ENCODE peak calls at places on chromosomes 3 and 15, in eight cellular contexts. O is sigmoid colon, H is gastrocnemius medialis, F is endothelial cell of umbilical vein, N is Peyer's patch, B is adrenal gland, Q is heart left ventricle, J is A549. E is an unnamed sample.

GRCh38 chr3:180059351-180059750 is 22.6 kb upstream of the PEX5L start:
- DNase-seq in N (no peak), J (no peak), H (no peak), B (no peak), Q (no peak), O (no peak), F (no peak), E (no peak)

GRCh38 chr3:109330405-109330804 is 6.9 kb downstream of the DPPA4 start:
- DNase-seq in H (no peak), N (no peak), O (no peak), F (no peak), B (no peak), J (no peak), Q (no peak), E (no peak)

GRCh38 chr3:177131927-177132636 is 65.2 kb downstream of the TBL1XR1 start:
- DNase-seq in H (no peak), N (no peak), F (no peak), J (no peak), Q (no peak), O (no peak), B (no peak), E (no peak)

GRCh38 chr3:23019596-23020300 is 183.4 kb upstream of the UBE2E2 start:
- DNase-seq in B (no peak), F (no peak), J (no peak), O (no peak), Q (no peak), H (no peak), N (no peak), E (no peak)

GRCh38 chr15:91855684-91856553 is 2.4 kb downstream of the SLCO3A1 start:
- DNase-seq in O (no peak), Q (no peak), N (no peak), J (peak; percentile 64), H (no peak), F (no peak), B (no peak), E (no peak)

GRCh38 chr15:70252936-70253280 is 155.2 kb upstream of the TLE3 start:
- DNase-seq in B (no peak), J (no peak), H (no peak), Q (no peak), O (peak; percentile 52), N (no peak), F (no peak), E (no peak)

GRCh38 chr3:128416578-128417150 is 50.0 kb downstream of the DNAJB8 start:
- DNase-seq in J (peak; percentile 72), O (no peak), H (no peak), Q (no peak), N (no peak), B (no peak), F (no peak), E (no peak)

GRCh38 chr15:81184188-81184587 is 12.5 kb upstream of the IL16 start:
- DNase-seq in F (no peak), B (no peak), O (peak; percentile 77), N (no peak), H (peak; percentile 19), Q (no peak), J (no peak), E (no peak)

GRCh38 chr3:138331143-138331894 is 1.7 kb upstream of the NME9 start:
- DNase-seq in B (no peak), F (no peak), H (peak; percentile 74), J (peak; percentile 28), Q (no peak), N (no peak), O (no peak), E (no peak)

GRCh38 chr3:66423791-66424190 is 77.0 kb downstream of the LRIG1 start:
- DNase-seq in B (no peak), F (no peak), Q (no peak), N (no peak), H (no peak), J (no peak), O (peak; percentile 88), E (no peak)

GRCh38 chr3:115141018-115141757 is 5.9 kb downstream of the ZBTB20 start:
- DNase-seq in N (no peak), J (no peak), B (no peak), H (no peak), Q (no peak), F (no peak), O (no peak), E (no peak)

GRCh38 chr3:124529826-124530571 is 200.3 kb upstream of the UMPS start:
- DNase-seq in N (no peak), Q (no peak), B (no peak), J (peak; percentile 25), H (no peak), O (no peak), F (peak; percentile 15), E (no peak)

GRCh38 chr15:84681822-84682221 is 23.8 kb upstream of the NMB start:
- DNase-seq in F (peak; percentile 18), Q (no peak), H (no peak), J (no peak), O (no peak), B (no peak), N (no peak), E (no peak)

GRCh38 chr15:92817339-92817886 is 82.7 kb upstream of the CHD2 start:
- DNase-seq in J (no peak), N (peak; percentile 51), Q (no peak), H (no peak), B (no peak), O (no peak), F (no peak), E (no peak)

GRCh38 chr3:69665026-69665739 is 74.1 kb upstream of the MITF start:
- DNase-seq in B (no peak), F (peak; percentile 86), O (no peak), N (no peak), H (no peak), Q (peak; percentile 55), J (peak; percentile 75), E (no peak)

GRCh38 chr15:31346367-31347066 is 19.9 kb downstream of the KLF13 start:
- DNase-seq in Q (no peak), H (no peak), B (no peak), J (no peak), O (no peak), N (peak; percentile 67), F (no peak), E (no peak)
- TF ChIP-seq POLR2A in Q (no peak), H (no peak), B (no peak), J (no peak), O (no peak), N (no peak), F (no peak), E (no peak)

GRCh38 chr3:194486540-194487288 is at the start of gene ATP13A3:
- DNase-seq in F (peak; percentile 87), J (peak; percentile 84), H (peak; percentile 79), O (peak; percentile 95), N (peak; percentile 91), B (peak; percentile 89), Q (peak; percentile 90), E (peak; percentile 91)
- TF ChIP-seq POLR2A in F (peak; percentile 81), J (peak; percentile 74), H (peak; percentile 86), O (peak; percentile 63), N (peak; percentile 85), B (peak; percentile 91), Q (peak; percentile 91), E (peak; percentile 69)

DNA sequence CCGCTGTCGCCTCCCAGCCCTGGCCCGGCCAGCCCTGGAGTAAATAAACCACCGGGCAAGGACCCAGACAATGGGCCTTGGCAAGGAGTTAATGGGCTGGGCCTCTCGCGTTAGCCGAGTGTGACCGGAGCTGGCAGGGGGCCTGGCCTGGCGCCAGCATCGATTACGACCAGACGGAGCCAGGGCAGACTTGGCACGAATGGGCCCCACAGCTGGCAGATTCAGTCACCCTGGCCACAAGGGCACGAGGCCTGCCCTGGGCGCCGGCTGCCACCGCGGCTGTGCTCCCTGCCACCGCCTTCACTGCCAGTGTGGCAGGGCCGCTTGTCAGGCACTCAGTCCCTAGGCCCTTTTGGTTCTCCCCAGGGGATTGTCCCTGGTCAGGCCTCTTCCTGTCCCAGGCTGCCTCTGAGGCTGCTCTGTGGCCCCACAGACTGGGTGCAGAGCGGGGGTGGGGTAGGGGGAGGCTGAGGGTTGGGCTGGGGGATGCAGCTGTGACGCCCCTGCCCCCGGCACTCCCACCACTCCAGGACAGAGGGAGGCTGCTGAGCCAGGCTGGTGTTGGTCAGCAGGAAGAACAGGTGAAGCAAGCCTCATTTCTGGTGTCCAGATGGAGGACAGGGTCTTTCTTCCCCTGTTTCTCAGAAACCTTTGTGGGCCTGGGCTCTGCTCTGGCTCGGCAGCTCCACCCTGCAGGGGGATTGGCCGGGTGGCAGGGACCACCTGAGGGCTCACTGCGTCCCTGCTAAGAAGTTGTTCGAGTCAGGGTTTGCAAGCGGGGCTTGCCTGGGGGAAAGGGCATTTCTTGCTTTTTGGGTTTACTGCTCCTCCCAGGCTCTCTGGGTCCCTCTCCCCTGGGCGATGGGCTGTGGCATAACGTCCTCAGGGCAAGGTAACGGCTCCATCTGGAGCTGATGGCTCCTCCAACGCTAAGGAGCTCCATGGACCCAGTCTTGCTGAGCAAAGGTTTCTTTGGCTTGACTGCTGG is 30.5 kb upstream of the SRP14 start:
- DNase-seq in J (peak; percentile 84), Q (peak; percentile 96), N (peak; percentile 77), F (peak; percentile 88), B (peak; percentile 98), H (peak; percentile 93), O (peak; percentile 94), E (peak; percentile 78)
- TF ChIP-seq POLR2A in J (no peak), Q (no peak), N (peak; percentile 20), F (no peak), B (peak; percentile 62), H (no peak), O (no peak), E (peak; percentile 66)

DNA sequence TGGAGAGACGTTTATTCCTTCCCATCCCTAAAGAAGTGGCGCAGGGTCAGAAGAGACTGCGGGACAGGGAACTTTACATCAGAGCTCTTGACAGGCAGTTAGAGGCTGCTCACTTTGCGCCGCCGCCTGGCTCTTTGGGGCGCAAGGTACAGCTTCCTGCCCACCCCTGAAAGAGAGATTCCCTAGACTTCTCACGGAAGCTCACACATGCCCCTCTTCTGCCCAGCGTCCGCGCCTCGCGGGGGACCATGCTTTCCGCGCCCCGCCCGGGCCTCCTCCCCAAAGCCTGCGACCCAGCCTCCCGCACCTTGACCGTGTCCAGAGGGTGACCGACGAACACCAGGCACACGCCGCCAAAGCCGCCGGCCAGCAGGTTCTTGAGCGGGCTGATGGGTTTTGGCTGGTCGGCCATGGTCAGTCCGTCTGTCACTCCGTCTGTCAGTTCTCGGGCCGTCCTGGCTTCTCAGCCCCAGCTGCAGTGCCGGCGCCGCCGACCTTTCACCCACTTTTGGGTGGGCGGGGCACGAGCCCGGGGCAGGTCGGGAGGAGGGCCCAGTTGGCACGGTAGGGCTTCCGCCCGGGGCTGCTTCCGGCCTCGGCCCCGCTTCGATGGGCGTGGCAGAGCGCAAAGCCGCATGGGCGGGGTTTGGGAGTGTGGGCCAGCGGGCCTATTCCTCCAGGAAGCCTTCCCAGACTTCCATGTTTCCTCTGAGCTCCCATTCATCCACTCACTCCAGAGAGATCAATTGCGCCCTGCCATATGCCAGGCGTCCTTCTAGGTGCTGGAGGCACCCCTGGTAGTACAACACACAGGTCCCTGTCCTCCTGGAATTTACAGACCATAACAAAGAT is at the start of gene SLC25A20:
- DNase-seq in H (peak; percentile 68), F (peak; percentile 80), O (peak; percentile 95), B (peak; percentile 91), J (peak; percentile 87), N (peak; percentile 91), Q (peak; percentile 96), E (peak; percentile 90)
- TF ChIP-seq POLR2A in H (no peak), F (peak; percentile 31), O (no peak), B (peak; percentile 28), J (no peak), N (peak; percentile 84), Q (peak; percentile 78), E (peak; percentile 33)

GRCh38 chr3:49017978-49018706 is at the start of gene DALRD3:
- DNase-seq in O (peak; percentile 81), J (peak; percentile 72), H (no peak), B (peak; percentile 58), N (peak; percentile 73), Q (peak; percentile 72), F (peak; percentile 68), E (peak; percentile 83)
- TF ChIP-seq POLR2A in O (peak; percentile 62), J (peak; percentile 40), H (peak; percentile 26), B (peak; percentile 56), N (peak; percentile 59), Q (peak; percentile 67), F (peak; percentile 70), E (peak; percentile 36)

GRCh38 chr3:183253961-183254815 is 1.1 kb downstream of the B3GNT5 start:
- DNase-seq in N (no peak), H (peak; percentile 67), Q (peak; percentile 47), F (peak; percentile 55), B (peak; percentile 16), O (peak; percentile 65), J (peak; percentile 37), E (peak; percentile 13)
- TF ChIP-seq POLR2A in N (peak; percentile 7), H (peak; percentile 49), Q (no peak), F (no peak), B (no peak), O (no peak), J (peak; percentile 2), E (no peak)

E was measured in GM12892.